ENCODE peak calls at places on chromosome 1, in five cellular contexts. U is lower leg skin, Z is endothelial cell, R is heart left ventricle, O is left ventricle myocardium inferior. W is an unnamed sample.

GRCh38 chr1:24109166-24109483 is 2.8 kb downstream of the MYOM3 start:
- DNase-seq in Z (no peak), U (no peak), O (no peak), R (no peak), W (no peak)

GRCh38 chr1:232084584-232085223 is 458.1 kb downstream of the DISC1 start:
- DNase-seq in Z (peak), O (no peak), U (no peak), R (no peak), W (no peak)

GRCh38 chr1:157438236-157439012 is 113.9 kb downstream of the FCRL5 start:
- DNase-seq in U (no peak), O (no peak), R (no peak), Z (no peak), W (no peak)

GRCh38 chr1:33719771-33720670 is 143.9 kb upstream of the HMGB4 start:
- DNase-seq in O (no peak), U (no peak), Z (no peak), R (no peak), W (no peak)

GRCh38 chr1:114087495-114087894 is 66.2 kb downstream of the SYT6 start:
- DNase-seq in U (no peak), Z (no peak), R (no peak), O (no peak), W (no peak)

GRCh38 chr1:225963735-225964530 is 22.9 kb upstream of the LEFTY2 start:
- DNase-seq in Z (no peak), U (no peak), O (no peak), R (no peak), W (no peak)

GRCh38 chr1:52142220-52143153 is 598 bp downstream of the ZFYVE9 start:
- DNase-seq in Z (peak), U (no peak), O (peak), R (peak), W (peak)

GRCh38 chr1:36966242-36966641 is 68.1 kb downstream of the GRIK3 start:
- DNase-seq in U (no peak), Z (peak), R (no peak), O (no peak), W (no peak)

GRCh38 chr1:155966750-155967149 is 11.6 kb downstream of the ARHGEF2 start:
- DNase-seq in U (no peak), Z (no peak), R (no peak), O (no peak), W (no peak)

GRCh38 chr1:91742848-91743292 is 143.1 kb downstream of the TGFBR3 start:
- DNase-seq in U (no peak), O (peak), Z (no peak), R (no peak), W (no peak)

GRCh38 chr1:15802234-15802965 is 5.0 kb downstream of the UQCRHL start:
- DNase-seq in U (no peak), O (no peak), Z (no peak), R (no peak), W (no peak)

GRCh38 chr1:167454929-167455785 is 63.2 kb downstream of the CD247 start:
- DNase-seq in R (peak), O (peak), U (no peak), Z (peak), W (peak)

GRCh38 chr1:225458222-225458631 is 30.4 kb upstream of the LBR start:
- DNase-seq in U (no peak), Z (no peak), O (no peak), R (no peak), W (no peak)

GRCh38 chr1:24970399-24970753 is 40.3 kb upstream of the RUNX3 start:
- DNase-seq in O (no peak), R (no peak), U (no peak), Z (no peak), W (no peak)

DNA sequence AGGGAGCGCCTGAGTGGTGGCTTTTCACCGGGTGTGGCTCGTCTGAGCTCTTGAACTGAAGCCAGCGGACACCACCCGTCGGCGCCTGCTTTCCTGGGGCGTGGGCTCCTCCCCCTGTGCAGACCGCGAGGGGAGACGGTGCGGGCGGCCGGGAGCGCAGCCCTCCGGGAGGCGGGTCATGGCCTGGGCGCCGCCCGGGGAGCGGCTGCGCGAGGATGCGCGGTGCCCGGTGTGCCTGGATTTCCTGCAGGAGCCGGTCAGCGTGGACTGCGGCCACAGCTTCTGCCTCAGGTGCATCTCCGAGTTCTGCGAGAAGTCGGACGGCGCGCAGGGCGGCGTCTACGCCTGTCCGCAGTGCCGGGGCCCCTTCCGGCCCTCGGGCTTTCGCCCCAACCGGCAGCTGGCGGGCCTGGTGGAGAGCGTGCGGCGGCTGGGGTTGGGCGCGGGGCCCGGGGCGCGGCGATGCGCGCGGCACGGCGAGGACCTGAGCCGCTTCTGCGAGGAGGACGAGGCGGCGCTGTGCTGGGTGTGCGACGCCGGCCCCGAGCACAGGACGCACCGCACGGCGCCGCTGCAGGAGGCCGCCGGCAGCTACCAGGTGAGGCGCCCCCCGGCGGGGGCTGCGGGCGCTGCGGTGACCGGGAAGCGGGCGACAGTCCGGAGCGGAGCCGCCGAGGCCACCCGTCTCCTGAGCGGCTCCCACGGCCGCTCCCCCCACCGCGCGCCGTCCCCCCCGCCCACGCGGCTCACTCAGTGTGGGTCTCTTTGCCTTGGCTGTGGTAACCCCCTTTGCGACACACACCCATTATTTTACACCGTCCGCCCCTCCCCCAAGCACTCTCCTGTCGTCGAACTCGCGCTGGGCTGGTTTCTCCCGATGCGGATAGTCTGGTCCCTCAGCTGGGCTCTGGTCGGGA is at the start of gene TRIM58:
- DNase-seq in Z (peak), O (no peak), U (no peak), R (no peak), W (peak)
- TF ChIP-seq CTCF in Z (peak), O (no peak), U (no peak), R (no peak), W (no peak)

DNA sequence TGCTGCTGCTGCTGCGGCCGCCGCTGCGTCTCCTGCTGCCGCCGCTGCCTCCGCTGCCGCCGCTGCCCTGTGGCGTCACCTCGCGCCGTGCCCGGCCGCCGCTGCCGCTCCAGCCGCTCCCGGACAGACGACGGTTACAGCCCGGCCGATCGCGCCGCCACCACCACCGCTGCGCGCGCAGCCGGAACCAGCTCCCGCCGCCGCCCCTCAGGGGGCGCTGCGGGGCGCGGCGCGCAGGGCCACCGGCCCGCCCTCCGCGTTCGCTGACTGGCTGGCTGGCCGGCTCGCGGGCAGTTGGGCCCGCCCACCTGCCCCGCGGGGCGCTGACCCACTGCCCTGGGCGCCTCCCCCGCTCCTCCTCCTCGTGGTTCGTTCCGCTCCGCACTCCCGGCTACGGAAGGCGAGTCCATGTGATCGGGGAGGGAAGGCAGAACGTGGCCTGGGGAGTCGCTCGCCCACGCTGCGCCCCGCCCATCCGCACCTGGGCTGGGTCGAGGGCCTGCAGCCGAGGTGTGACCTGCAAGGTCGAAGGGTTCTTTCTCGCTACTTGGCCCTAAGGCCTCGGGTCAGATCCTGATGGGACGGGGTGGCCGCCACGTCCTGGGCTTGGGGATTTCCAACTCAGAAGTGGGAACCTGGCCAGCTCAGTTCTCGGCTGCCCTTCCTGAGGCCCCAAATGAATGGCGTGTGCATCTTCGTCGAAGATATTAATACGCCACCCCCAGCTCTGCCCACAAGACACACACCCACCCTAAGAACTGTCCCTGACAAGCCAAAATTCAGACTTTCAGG is at the start of gene PTP4A2:
- DNase-seq in O (peak), Z (peak), R (peak), U (peak), W (peak)
- TF ChIP-seq CTCF in O (peak), Z (peak), R (peak), U (no peak), W (peak)

DNA sequence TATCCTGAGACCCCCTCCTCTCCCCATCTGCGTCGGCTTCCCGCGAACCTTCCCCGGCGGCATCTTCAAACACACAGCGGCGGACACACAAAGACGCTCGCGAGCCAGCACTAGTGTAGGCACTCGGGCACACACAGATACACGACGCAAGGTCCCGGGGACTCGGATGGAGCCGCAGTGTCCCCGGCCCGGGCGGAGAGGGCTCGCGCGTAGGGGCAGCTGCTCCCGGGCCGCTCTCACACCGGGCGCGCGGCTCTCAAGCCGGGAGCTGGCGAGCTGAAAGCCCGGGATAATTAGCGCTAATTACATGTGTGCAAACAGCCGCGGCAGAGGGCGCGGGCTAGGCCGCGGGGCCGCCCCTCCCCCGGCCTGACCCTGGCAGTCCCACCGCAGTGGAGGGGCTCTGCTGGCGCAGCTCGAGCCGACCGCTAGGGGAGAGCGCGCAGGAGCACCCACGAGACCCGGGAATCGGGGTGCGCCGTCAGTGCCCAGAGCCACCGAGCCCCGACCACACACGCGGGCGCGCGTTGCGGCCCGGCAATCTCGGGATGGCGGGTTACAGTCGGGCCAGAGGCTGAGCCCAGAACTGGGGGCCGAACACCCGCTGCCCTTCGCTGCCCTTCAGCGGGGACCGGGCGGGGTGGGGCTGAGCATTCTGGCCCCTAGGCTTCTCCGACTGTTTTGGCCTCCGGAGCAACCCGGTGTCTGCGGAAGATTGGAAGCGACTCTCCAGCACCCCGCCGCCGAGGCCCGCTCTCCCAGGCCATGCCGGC is 271.6 kb downstream of the FOXD2 start:
- DNase-seq in Z (peak), U (no peak), R (no peak), O (no peak), W (peak)
- TF ChIP-seq CTCF in Z (peak), U (no peak), R (peak), O (peak), W (no peak)

GRCh38 chr1:98053471-98054366 is 132.9 kb upstream of the DPYD start:
- DNase-seq in R (peak), O (peak), Z (peak), U (no peak), W (peak)
- TF ChIP-seq CTCF in R (peak), O (peak), Z (peak), U (no peak), W (peak)

GRCh38 chr1:184954232-184954995 is 19.9 kb downstream of the NIBAN1 start:
- DNase-seq in U (no peak), O (no peak), R (no peak), Z (no peak), W (no peak)
- TF ChIP-seq CTCF in U (no peak), O (no peak), R (no peak), Z (no peak), W (no peak)

GRCh38 chr1:76203132-76203531 is 128.6 kb downstream of the ST6GALNAC3 start:
- DNase-seq in U (no peak), O (no peak), Z (no peak), R (no peak), W (no peak)
- TF ChIP-seq CTCF in U (no peak), O (no peak), Z (no peak), R (no peak), W (no peak)

GRCh38 chr1:35646043-35646442 is 4.7 kb upstream of the PSMB2 start:
- DNase-seq in Z (no peak), U (no peak), O (no peak), R (no peak), W (no peak)
- TF ChIP-seq CTCF in Z (no peak), U (no peak), O (no peak), R (no peak), W (no peak)

GRCh38 chr1:149887456-149888159 is 11.8 kb upstream of the BOLA1 start:
- DNase-seq in Z (peak), R (peak), U (peak), O (peak), W (peak)

GRCh38 chr1:149883598-149884247 is 15.6 kb upstream of the BOLA1 start:
- DNase-seq in R (no peak), O (no peak), Z (no peak), U (no peak), W (no peak)

GRCh38 chr1:149886396-149887195 is 12.8 kb upstream of the BOLA1 start:
- DNase-seq in Z (peak), O (peak), R (peak), U (peak), W (peak)

GRCh38 chr1:149884433-149885363 is 14.7 kb upstream of the BOLA1 start:
- DNase-seq in O (no peak), R (no peak), Z (no peak), U (peak), W (no peak)

GRCh38 chr1:149885364-149886111 is 13.8 kb upstream of the BOLA1 start:
- DNase-seq in U (peak), R (peak), Z (peak), O (peak), W (no peak)
- TF ChIP-seq CTCF in U (no peak), R (no peak), Z (no peak), O (peak), W (no peak)

DNA sequence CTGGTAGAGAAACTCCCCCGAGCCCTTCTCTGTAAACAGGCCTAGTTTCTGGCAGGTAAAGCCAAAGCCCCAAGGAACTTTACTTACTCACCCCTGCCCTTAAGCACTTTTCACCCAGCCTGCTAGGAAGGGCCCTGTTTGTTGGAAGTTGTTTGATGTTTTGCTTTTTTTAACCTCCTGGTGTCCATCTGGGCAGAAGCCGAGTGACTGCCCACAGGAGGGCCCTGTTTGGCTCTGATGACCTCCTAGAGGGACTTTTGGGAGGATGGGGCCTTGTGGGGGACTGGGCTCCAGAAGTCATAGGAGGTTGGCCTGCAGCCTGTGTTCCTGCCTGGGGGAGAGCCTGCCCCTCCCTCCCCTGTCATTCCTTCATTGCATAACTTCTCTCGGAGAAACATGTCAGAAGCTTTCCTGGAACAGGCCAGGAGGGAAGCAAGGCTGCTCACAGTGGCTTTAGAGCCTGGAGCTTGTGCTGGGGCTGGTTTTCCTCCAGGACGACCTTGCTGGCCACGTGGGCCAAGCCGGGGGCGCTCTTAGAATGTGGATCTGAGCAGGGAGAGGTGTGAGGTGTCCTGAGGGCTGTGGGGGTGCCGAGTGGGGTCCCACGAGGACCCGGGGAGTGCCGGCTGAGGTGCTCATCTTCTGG is 33.9 kb downstream of the COQ8A start:
- DNase-seq in O (peak), R (no peak), Z (no peak), U (no peak), W (no peak)
- TF ChIP-seq CTCF in O (peak), R (no peak), Z (no peak), U (no peak), W (no peak)